ENCODE peak calls at places on chromosomes 5 and 9, in five cellular contexts. One of them, this sample, is unnamed.

GRCh38 chr9:16721972-16722371 is 148.5 kb downstream of the BNC2 start:
- DNase-seq in PC-3: no peak
- DNase-seq in HepG2: no peak
- DNase-seq in fibroblast of lung: peak; percentile 68
- DNase-seq in GM23338: no peak
- DNase-seq in this sample: no peak

GRCh38 chr9:124390812-124391658 is 24.2 kb downstream of the PSMB7 start:
- DNase-seq in PC-3: peak; percentile 49
- DNase-seq in HepG2: peak; percentile 70
- DNase-seq in fibroblast of lung: peak; percentile 38
- DNase-seq in GM23338: no peak
- DNase-seq in this sample: peak; percentile 35

GRCh38 chr9:100346836-100347235 is 5.9 kb downstream of the TEX10 start:
- DNase-seq in PC-3: no peak
- DNase-seq in HepG2: no peak
- DNase-seq in fibroblast of lung: peak; percentile 67
- DNase-seq in GM23338: no peak
- DNase-seq in this sample: no peak

GRCh38 chr5:52672459-52672858 is 115.3 kb upstream of the ITGA1 start:
- DNase-seq in PC-3: no peak
- DNase-seq in HepG2: no peak
- DNase-seq in fibroblast of lung: no peak
- DNase-seq in GM23338: no peak
- DNase-seq in this sample: no peak

GRCh38 chr9:23606107-23606506 is 219.9 kb downstream of the ELAVL2 start:
- DNase-seq in PC-3: peak; percentile 82
- DNase-seq in HepG2: no peak
- DNase-seq in fibroblast of lung: no peak
- DNase-seq in GM23338: no peak
- DNase-seq in this sample: no peak

GRCh38 chr5:9898319-9898718 is 268.2 kb upstream of the TAS2R1 start:
- DNase-seq in PC-3: peak; percentile 85
- DNase-seq in HepG2: peak; percentile 5
- DNase-seq in fibroblast of lung: peak; percentile 19
- DNase-seq in GM23338: peak; percentile 66
- DNase-seq in this sample: no peak

GRCh38 chr5:75461679-75462078 is 49.8 kb downstream of the CERT1 start:
- DNase-seq in PC-3: no peak
- DNase-seq in HepG2: no peak
- DNase-seq in fibroblast of lung: no peak
- DNase-seq in GM23338: no peak
- DNase-seq in this sample: no peak

GRCh38 chr5:126594676-126595485 is at the start of gene ALDH7A1:
- DNase-seq in PC-3: peak; percentile 91
- DNase-seq in HepG2: peak; percentile 95
- DNase-seq in fibroblast of lung: peak; percentile 95
- DNase-seq in GM23338: peak; percentile 99
- DNase-seq in this sample: peak; percentile 70

GRCh38 chr9:91192785-91193657 is 168.7 kb downstream of the AUH start:
- DNase-seq in PC-3: peak; percentile 94
- DNase-seq in HepG2: peak; percentile 95
- DNase-seq in fibroblast of lung: peak; percentile 99
- DNase-seq in GM23338: peak; percentile 80
- DNase-seq in this sample: peak; percentile 64

GRCh38 chr5:27315541-27316282 is 277.3 kb upstream of the CDH9 start:
- DNase-seq in PC-3: peak; percentile 63
- DNase-seq in HepG2: no peak
- DNase-seq in fibroblast of lung: peak; percentile 82
- DNase-seq in GM23338: peak; percentile 30
- DNase-seq in this sample: no peak

GRCh38 chr5:100827481-100827889 is 75.6 kb downstream of the ST8SIA4 start:
- DNase-seq in PC-3: peak; percentile 94
- DNase-seq in HepG2: no peak
- DNase-seq in fibroblast of lung: peak; percentile 2
- DNase-seq in GM23338: no peak
- DNase-seq in this sample: no peak

GRCh38 chr5:40559306-40559705 is 120.4 kb upstream of the PTGER4 start:
- DNase-seq in PC-3: no peak
- DNase-seq in HepG2: no peak
- DNase-seq in fibroblast of lung: peak; percentile 62
- DNase-seq in GM23338: no peak
- DNase-seq in this sample: no peak

DNA sequence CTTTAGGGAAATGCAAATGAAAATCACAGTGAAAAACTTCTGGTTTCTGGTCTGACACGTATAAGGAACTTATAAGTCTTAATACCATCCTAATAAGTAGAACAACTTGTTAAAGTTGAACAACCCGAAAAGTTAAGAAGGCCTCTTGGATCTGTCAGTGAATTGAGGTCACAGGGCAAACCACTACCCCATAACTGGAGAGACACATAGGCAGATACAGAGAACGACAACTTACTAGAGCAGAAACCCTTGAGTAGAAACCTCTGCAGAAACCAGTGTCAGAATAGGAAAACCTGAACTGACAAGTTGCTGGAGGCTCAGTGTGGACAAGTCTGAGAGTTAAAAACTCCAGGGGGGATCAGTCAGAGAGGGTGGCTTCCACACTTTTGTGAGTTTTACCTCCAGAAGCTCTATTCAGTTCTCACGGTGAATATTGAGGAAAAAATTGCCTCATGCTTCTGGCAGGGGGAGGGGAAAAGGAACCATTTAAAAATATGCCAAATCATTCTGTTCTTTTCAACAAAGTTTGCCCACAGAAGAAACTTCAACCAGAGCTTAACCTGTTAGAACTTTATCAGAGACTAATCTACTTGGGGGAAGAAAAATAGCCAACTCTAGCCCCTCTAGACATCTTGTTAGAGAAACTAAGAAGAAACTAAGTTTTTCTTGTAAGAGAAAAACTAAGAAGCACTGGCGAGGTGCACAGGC is 325.3 kb upstream of the RPS23 start:
- DNase-seq in PC-3: no peak
- DNase-seq in HepG2: no peak
- DNase-seq in fibroblast of lung: no peak
- DNase-seq in GM23338: no peak
- DNase-seq in this sample: no peak
- TF ChIP-seq EZH2 in PC-3: no peak
- TF ChIP-seq EZH2 in HepG2: no peak
- TF ChIP-seq EZH2 in fibroblast of lung: no peak
- TF ChIP-seq EZH2 in GM23338: no peak
- TF ChIP-seq EZH2 in this sample: no peak

GRCh38 chr5:135466178-135467050 is 14.3 kb upstream of the TIFAB start:
- DNase-seq in PC-3: peak; percentile 58
- DNase-seq in HepG2: peak; percentile 40
- DNase-seq in fibroblast of lung: peak; percentile 47
- DNase-seq in GM23338: peak; percentile 93
- DNase-seq in this sample: no peak
- TF ChIP-seq EZH2 in PC-3: no peak
- TF ChIP-seq EZH2 in HepG2: no peak
- TF ChIP-seq EZH2 in fibroblast of lung: no peak
- TF ChIP-seq EZH2 in GM23338: peak; percentile 66
- TF ChIP-seq EZH2 in this sample: no peak

GRCh38 chr5:56814361-56814962 is 887 bp upstream of the MAP3K1 start:
- DNase-seq in PC-3: peak; percentile 42
- DNase-seq in HepG2: peak; percentile 28
- DNase-seq in fibroblast of lung: no peak
- DNase-seq in GM23338: peak; percentile 60
- DNase-seq in this sample: no peak
- TF ChIP-seq EZH2 in PC-3: no peak
- TF ChIP-seq EZH2 in HepG2: no peak
- TF ChIP-seq EZH2 in fibroblast of lung: no peak
- TF ChIP-seq EZH2 in GM23338: no peak
- TF ChIP-seq EZH2 in this sample: no peak

GRCh38 chr9:132163876-132164603 is 2.2 kb downstream of the NTNG2 start:
- DNase-seq in PC-3: no peak
- DNase-seq in HepG2: no peak
- DNase-seq in fibroblast of lung: no peak
- DNase-seq in GM23338: peak; percentile 63
- DNase-seq in this sample: no peak

GRCh38 chr9:132161743-132162187 is at the start of gene NTNG2:
- DNase-seq in PC-3: no peak
- DNase-seq in HepG2: no peak
- DNase-seq in fibroblast of lung: no peak
- DNase-seq in GM23338: no peak
- DNase-seq in this sample: no peak

GRCh38 chr9:132163457-132163875 is 1.6 kb downstream of the NTNG2 start:
- DNase-seq in PC-3: no peak
- DNase-seq in HepG2: no peak
- DNase-seq in fibroblast of lung: peak; percentile 26
- DNase-seq in GM23338: peak; percentile 54
- DNase-seq in this sample: no peak

GRCh38 chr9:132162764-132163456 is 1.1 kb downstream of the NTNG2 start:
- DNase-seq in PC-3: no peak
- DNase-seq in HepG2: no peak
- DNase-seq in fibroblast of lung: no peak
- DNase-seq in GM23338: peak; percentile 39
- DNase-seq in this sample: no peak

DNA sequence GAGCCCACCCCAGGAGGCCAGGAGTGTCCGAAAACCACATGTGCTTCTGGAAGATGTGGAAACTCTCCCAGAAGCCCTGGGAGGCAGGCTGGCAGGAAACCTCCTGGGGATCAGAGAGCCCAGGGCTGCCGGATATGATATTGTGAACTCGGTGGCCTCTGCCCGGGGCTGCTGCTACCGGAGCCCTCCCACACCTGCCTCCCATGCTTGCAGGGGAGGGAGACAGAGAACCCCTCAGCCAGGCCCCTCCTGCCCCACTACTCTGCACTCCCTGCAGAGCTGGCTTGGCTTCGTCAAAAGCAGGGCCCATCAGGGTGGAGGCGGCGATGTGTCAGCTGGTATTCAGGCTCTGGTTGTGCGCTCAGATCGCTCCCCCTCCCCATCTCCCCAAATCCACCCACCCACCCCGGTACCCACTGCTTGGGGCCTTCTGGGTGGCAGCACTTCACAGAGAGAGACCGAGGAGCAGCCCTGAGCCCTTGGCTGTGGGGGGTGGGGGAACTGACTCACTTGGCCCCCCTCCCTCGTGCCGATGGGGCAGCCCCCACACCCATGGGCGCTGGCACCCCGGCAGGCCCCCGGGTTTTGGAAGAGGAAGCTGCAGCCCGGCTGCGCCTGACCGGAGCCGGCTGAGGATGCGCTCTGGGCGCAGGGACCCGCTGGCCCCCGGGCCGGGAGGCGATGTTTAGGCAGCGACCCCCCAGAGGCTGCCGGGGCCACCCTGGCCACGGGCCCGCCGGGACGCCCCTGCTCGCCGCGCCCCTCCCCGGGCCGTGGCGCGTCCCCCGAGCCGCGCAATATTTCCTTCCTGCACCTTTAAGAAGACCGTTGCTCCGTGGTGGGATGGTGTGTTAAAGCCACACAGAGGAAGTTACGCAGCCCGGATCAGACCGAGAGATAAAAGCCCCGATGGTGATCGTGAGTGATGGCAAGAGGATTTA is 786 bp upstream of the NTNG2 start:
- DNase-seq in PC-3: peak; percentile 48
- DNase-seq in HepG2: no peak
- DNase-seq in fibroblast of lung: peak; percentile 76
- DNase-seq in GM23338: peak; percentile 82
- DNase-seq in this sample: no peak
- TF ChIP-seq EZH2 in PC-3: no peak
- TF ChIP-seq EZH2 in HepG2: peak; percentile 21
- TF ChIP-seq EZH2 in fibroblast of lung: no peak
- TF ChIP-seq EZH2 in GM23338: peak; percentile 60
- TF ChIP-seq EZH2 in this sample: no peak

GRCh38 chr9:126626117-126627022 is 12.6 kb downstream of the LMX1B start:
- DNase-seq in PC-3: no peak
- DNase-seq in HepG2: no peak
- DNase-seq in fibroblast of lung: no peak
- DNase-seq in GM23338: peak; percentile 70
- DNase-seq in this sample: no peak
- TF ChIP-seq EZH2 in PC-3: no peak
- TF ChIP-seq EZH2 in HepG2: peak; percentile 20
- TF ChIP-seq EZH2 in fibroblast of lung: peak; percentile 88
- TF ChIP-seq EZH2 in GM23338: peak; percentile 94
- TF ChIP-seq EZH2 in this sample: no peak

GRCh38 chr9:133926165-133926856 is 65.8 kb downstream of the VAV2 start:
- DNase-seq in PC-3: no peak
- DNase-seq in HepG2: no peak
- DNase-seq in fibroblast of lung: no peak
- DNase-seq in GM23338: no peak
- DNase-seq in this sample: no peak
- TF ChIP-seq EZH2 in PC-3: no peak
- TF ChIP-seq EZH2 in HepG2: no peak
- TF ChIP-seq EZH2 in fibroblast of lung: no peak
- TF ChIP-seq EZH2 in GM23338: no peak
- TF ChIP-seq EZH2 in this sample: no peak

GRCh38 chr5:123089572-123089970 is 530 bp downstream of the PRDM6 start:
- DNase-seq in PC-3: no peak
- DNase-seq in HepG2: peak; percentile 12
- DNase-seq in fibroblast of lung: peak; percentile 34
- DNase-seq in GM23338: peak; percentile 73
- DNase-seq in this sample: no peak

GRCh38 chr5:123089971-123090640 is 1.1 kb downstream of the PRDM6 start:
- DNase-seq in PC-3: no peak
- DNase-seq in HepG2: no peak
- DNase-seq in fibroblast of lung: peak; percentile 25
- DNase-seq in GM23338: peak; percentile 71
- DNase-seq in this sample: no peak

GRCh38 chr5:123087173-123088030 is 1.6 kb upstream of the PRDM6 start:
- DNase-seq in PC-3: no peak
- DNase-seq in HepG2: no peak
- DNase-seq in fibroblast of lung: no peak
- DNase-seq in GM23338: peak; percentile 53
- DNase-seq in this sample: no peak

GRCh38 chr5:123086376-123087055 is 2.5 kb upstream of the PRDM6 start:
- DNase-seq in PC-3: no peak
- DNase-seq in HepG2: no peak
- DNase-seq in fibroblast of lung: no peak
- DNase-seq in GM23338: peak; percentile 67
- DNase-seq in this sample: no peak

DNA sequence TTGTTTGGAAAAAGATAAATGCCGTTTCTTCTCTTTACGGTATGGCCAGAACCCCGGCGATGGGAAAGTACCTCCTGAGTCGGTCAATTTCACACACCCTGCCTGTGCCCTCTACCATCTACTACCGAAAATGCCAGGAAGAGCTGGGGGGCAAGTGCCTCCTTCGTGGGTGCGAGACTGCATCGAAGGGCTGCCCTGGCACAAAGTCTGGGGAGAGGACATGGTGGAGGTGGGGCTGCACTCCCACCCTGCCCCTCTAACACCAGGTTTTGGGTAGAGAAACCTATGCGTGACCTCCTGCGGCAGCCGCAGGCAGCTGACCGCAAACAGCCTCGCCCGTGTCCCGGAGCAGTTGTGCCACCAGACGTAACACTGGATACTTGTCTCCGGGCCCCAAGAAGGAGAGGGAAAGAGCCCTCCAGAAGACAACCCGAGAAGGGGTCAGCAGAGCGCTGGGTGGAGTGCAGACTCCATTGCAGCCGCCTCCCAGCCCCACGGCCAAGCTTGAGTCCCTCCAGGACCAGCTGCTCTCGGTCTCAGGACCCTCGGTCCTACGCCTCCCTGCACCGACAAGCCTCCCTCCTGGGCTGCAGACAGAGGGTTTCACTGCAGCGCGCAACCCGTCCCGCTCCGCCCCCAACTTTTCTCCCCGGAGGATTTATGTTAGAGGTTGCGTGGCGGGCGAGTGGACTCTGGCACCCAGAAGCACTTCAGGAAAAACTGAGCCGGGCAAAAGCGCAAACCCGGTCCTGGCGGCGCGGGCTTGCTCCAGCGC is 823 bp upstream of the PRDM6 start:
- DNase-seq in PC-3: no peak
- DNase-seq in HepG2: peak; percentile 3
- DNase-seq in fibroblast of lung: peak; percentile 20
- DNase-seq in GM23338: peak; percentile 45
- DNase-seq in this sample: no peak
- TF ChIP-seq EZH2 in PC-3: no peak
- TF ChIP-seq EZH2 in HepG2: peak; percentile 82
- TF ChIP-seq EZH2 in fibroblast of lung: no peak
- TF ChIP-seq EZH2 in GM23338: peak; percentile 99
- TF ChIP-seq EZH2 in this sample: peak; percentile 74